ENCODE peak calls at places on chromosomes 5 and 9, in ten cellular contexts. One of them, this sample, is unnamed.

GRCh38 chr9:121815556-121816448 is 164.4 kb downstream of the DAB2IP start:
- DNase-seq in mucosa of descending colon: no peak
- DNase-seq in PC-3: no peak
- DNase-seq in left ventricle myocardium inferior: no peak
- DNase-seq in aorta: no peak
- DNase-seq in skeletal muscle cell: no peak
- DNase-seq in lung: no peak
- DNase-seq in GM12865: no peak
- DNase-seq in esophagus squamous epithelium: no peak
- DNase-seq in OCI-LY7: no peak
- DNase-seq in this sample: no peak

GRCh38 chr5:34026089-34026761 is 16.8 kb downstream of the C1QTNF3 start:
- DNase-seq in mucosa of descending colon: no peak
- DNase-seq in PC-3: no peak
- DNase-seq in left ventricle myocardium inferior: no peak
- DNase-seq in aorta: no peak
- DNase-seq in skeletal muscle cell: no peak
- DNase-seq in lung: no peak
- DNase-seq in GM12865: no peak
- DNase-seq in esophagus squamous epithelium: no peak
- DNase-seq in OCI-LY7: no peak
- DNase-seq in this sample: no peak

GRCh38 chr5:129696636-129697035 is 51.3 kb upstream of the MINAR2 start:
- DNase-seq in mucosa of descending colon: no peak
- DNase-seq in PC-3: no peak
- DNase-seq in left ventricle myocardium inferior: no peak
- DNase-seq in aorta: no peak
- DNase-seq in skeletal muscle cell: no peak
- DNase-seq in lung: no peak
- DNase-seq in GM12865: no peak
- DNase-seq in esophagus squamous epithelium: no peak
- DNase-seq in OCI-LY7: no peak
- DNase-seq in this sample: no peak

GRCh38 chr9:115615821-115616665 is 498.1 kb upstream of the TNC start:
- DNase-seq in mucosa of descending colon: no peak
- DNase-seq in PC-3: peak
- DNase-seq in left ventricle myocardium inferior: no peak
- DNase-seq in aorta: no peak
- DNase-seq in skeletal muscle cell: peak
- DNase-seq in lung: no peak
- DNase-seq in GM12865: no peak
- DNase-seq in esophagus squamous epithelium: no peak
- DNase-seq in OCI-LY7: no peak
- DNase-seq in this sample: no peak

GRCh38 chr9:129596541-129597328 is 24.2 kb downstream of the C9orf50 start:
- DNase-seq in mucosa of descending colon: peak
- DNase-seq in PC-3: peak
- DNase-seq in left ventricle myocardium inferior: peak
- DNase-seq in aorta: peak
- DNase-seq in skeletal muscle cell: peak
- DNase-seq in lung: peak
- DNase-seq in GM12865: no peak
- DNase-seq in esophagus squamous epithelium: no peak
- DNase-seq in OCI-LY7: no peak
- DNase-seq in this sample: no peak

GRCh38 chr5:62791059-62791458 is 212.4 kb downstream of the LRRC70 start:
- DNase-seq in mucosa of descending colon: no peak
- DNase-seq in PC-3: no peak
- DNase-seq in left ventricle myocardium inferior: no peak
- DNase-seq in aorta: no peak
- DNase-seq in skeletal muscle cell: no peak
- DNase-seq in lung: no peak
- DNase-seq in GM12865: no peak
- DNase-seq in esophagus squamous epithelium: no peak
- DNase-seq in OCI-LY7: no peak
- DNase-seq in this sample: peak

GRCh38 chr5:138192826-138193225 is 13.9 kb downstream of the KIF20A start:
- DNase-seq in mucosa of descending colon: no peak
- DNase-seq in PC-3: no peak
- DNase-seq in left ventricle myocardium inferior: no peak
- DNase-seq in aorta: no peak
- DNase-seq in skeletal muscle cell: no peak
- DNase-seq in lung: no peak
- DNase-seq in GM12865: no peak
- DNase-seq in esophagus squamous epithelium: no peak
- DNase-seq in OCI-LY7: no peak
- DNase-seq in this sample: no peak

GRCh38 chr5:93746406-93747056 is 5.1 kb upstream of the POU5F2 start:
- DNase-seq in mucosa of descending colon: no peak
- DNase-seq in PC-3: peak
- DNase-seq in left ventricle myocardium inferior: no peak
- DNase-seq in aorta: no peak
- DNase-seq in skeletal muscle cell: no peak
- DNase-seq in lung: no peak
- DNase-seq in GM12865: no peak
- DNase-seq in esophagus squamous epithelium: no peak
- DNase-seq in OCI-LY7: no peak
- DNase-seq in this sample: no peak

GRCh38 chr5:104947061-104947460 is 1384.5 kb upstream of the NUDT12 start:
- DNase-seq in mucosa of descending colon: no peak
- DNase-seq in PC-3: no peak
- DNase-seq in left ventricle myocardium inferior: no peak
- DNase-seq in aorta: no peak
- DNase-seq in skeletal muscle cell: no peak
- DNase-seq in lung: no peak
- DNase-seq in GM12865: no peak
- DNase-seq in esophagus squamous epithelium: no peak
- DNase-seq in OCI-LY7: no peak
- DNase-seq in this sample: no peak

GRCh38 chr9:37913480-37914153 is 9.7 kb upstream of the SLC25A51 start:
- DNase-seq in mucosa of descending colon: no peak
- DNase-seq in PC-3: peak
- DNase-seq in left ventricle myocardium inferior: peak
- DNase-seq in aorta: peak
- DNase-seq in skeletal muscle cell: no peak
- DNase-seq in lung: peak
- DNase-seq in GM12865: peak
- DNase-seq in esophagus squamous epithelium: no peak
- DNase-seq in OCI-LY7: peak
- DNase-seq in this sample: peak

GRCh38 chr5:965604-966344 is 42.8 kb upstream of the NKD2 start:
- DNase-seq in mucosa of descending colon: peak
- DNase-seq in PC-3: no peak
- DNase-seq in left ventricle myocardium inferior: no peak
- DNase-seq in aorta: peak
- DNase-seq in skeletal muscle cell: no peak
- DNase-seq in lung: no peak
- DNase-seq in GM12865: no peak
- DNase-seq in esophagus squamous epithelium: no peak
- DNase-seq in OCI-LY7: no peak
- DNase-seq in this sample: no peak

GRCh38 chr9:25702536-25702935 is 24.3 kb upstream of the TUSC1 start:
- DNase-seq in mucosa of descending colon: no peak
- DNase-seq in PC-3: no peak
- DNase-seq in left ventricle myocardium inferior: no peak
- DNase-seq in aorta: no peak
- DNase-seq in skeletal muscle cell: no peak
- DNase-seq in lung: no peak
- DNase-seq in GM12865: no peak
- DNase-seq in esophagus squamous epithelium: no peak
- DNase-seq in OCI-LY7: no peak
- DNase-seq in this sample: no peak

GRCh38 chr9:132351404-132352050 is 3.3 kb downstream of the SETX start:
- DNase-seq in mucosa of descending colon: no peak
- DNase-seq in PC-3: no peak
- DNase-seq in left ventricle myocardium inferior: no peak
- DNase-seq in aorta: no peak
- DNase-seq in skeletal muscle cell: no peak
- DNase-seq in lung: no peak
- DNase-seq in GM12865: peak
- DNase-seq in esophagus squamous epithelium: no peak
- DNase-seq in OCI-LY7: peak
- DNase-seq in this sample: no peak

GRCh38 chr5:102664946-102665345 is 90.2 kb upstream of the PAM start:
- DNase-seq in mucosa of descending colon: no peak
- DNase-seq in PC-3: no peak
- DNase-seq in left ventricle myocardium inferior: no peak
- DNase-seq in aorta: no peak
- DNase-seq in skeletal muscle cell: no peak
- DNase-seq in lung: no peak
- DNase-seq in GM12865: no peak
- DNase-seq in esophagus squamous epithelium: no peak
- DNase-seq in OCI-LY7: no peak
- DNase-seq in this sample: no peak

GRCh38 chr9:5449521-5450359 is 602 bp upstream of the CD274 start:
- DNase-seq in mucosa of descending colon: no peak
- DNase-seq in PC-3: peak
- DNase-seq in left ventricle myocardium inferior: no peak
- DNase-seq in aorta: no peak
- DNase-seq in skeletal muscle cell: no peak
- DNase-seq in lung: no peak
- DNase-seq in GM12865: peak
- DNase-seq in esophagus squamous epithelium: no peak
- DNase-seq in OCI-LY7: no peak
- DNase-seq in this sample: no peak

GRCh38 chr9:77793909-77794308 is 145.8 kb upstream of the GNA14 start:
- DNase-seq in mucosa of descending colon: no peak
- DNase-seq in PC-3: peak
- DNase-seq in left ventricle myocardium inferior: no peak
- DNase-seq in aorta: no peak
- DNase-seq in skeletal muscle cell: peak
- DNase-seq in lung: no peak
- DNase-seq in GM12865: no peak
- DNase-seq in esophagus squamous epithelium: no peak
- DNase-seq in OCI-LY7: no peak
- DNase-seq in this sample: no peak

GRCh38 chr9:118038713-118039112 is 334.5 kb downstream of the TLR4 start:
- DNase-seq in mucosa of descending colon: no peak
- DNase-seq in PC-3: no peak
- DNase-seq in left ventricle myocardium inferior: no peak
- DNase-seq in aorta: no peak
- DNase-seq in skeletal muscle cell: no peak
- DNase-seq in lung: no peak
- DNase-seq in GM12865: no peak
- DNase-seq in esophagus squamous epithelium: no peak
- DNase-seq in OCI-LY7: no peak
- DNase-seq in this sample: peak

GRCh38 chr9:92140754-92141143 is 25.5 kb upstream of the SPTLC1 start:
- DNase-seq in mucosa of descending colon: no peak
- DNase-seq in PC-3: no peak
- DNase-seq in left ventricle myocardium inferior: no peak
- DNase-seq in aorta: no peak
- DNase-seq in skeletal muscle cell: no peak
- DNase-seq in lung: no peak
- DNase-seq in GM12865: no peak
- DNase-seq in esophagus squamous epithelium: no peak
- DNase-seq in OCI-LY7: no peak
- DNase-seq in this sample: no peak
- H3K4me3 ChIP-seq in mucosa of descending colon: no peak
- H3K4me3 ChIP-seq in PC-3: peak
- H3K4me3 ChIP-seq in left ventricle myocardium inferior: peak
- H3K4me3 ChIP-seq in aorta: no peak
- H3K4me3 ChIP-seq in skeletal muscle cell: peak
- H3K4me3 ChIP-seq in lung: no peak
- H3K4me3 ChIP-seq in GM12865: no peak
- H3K4me3 ChIP-seq in esophagus squamous epithelium: peak
- H3K4me3 ChIP-seq in OCI-LY7: no peak
- H3K4me3 ChIP-seq in this sample: no peak

GRCh38 chr9:111662851-111663823 is 1.7 kb downstream of the GNG10 start:
- DNase-seq in mucosa of descending colon: no peak
- DNase-seq in PC-3: no peak
- DNase-seq in left ventricle myocardium inferior: no peak
- DNase-seq in aorta: no peak
- DNase-seq in skeletal muscle cell: no peak
- DNase-seq in lung: no peak
- DNase-seq in GM12865: no peak
- DNase-seq in esophagus squamous epithelium: no peak
- DNase-seq in OCI-LY7: no peak
- DNase-seq in this sample: no peak
- H3K4me3 ChIP-seq in mucosa of descending colon: no peak
- H3K4me3 ChIP-seq in PC-3: peak
- H3K4me3 ChIP-seq in left ventricle myocardium inferior: peak
- H3K4me3 ChIP-seq in aorta: no peak
- H3K4me3 ChIP-seq in skeletal muscle cell: peak
- H3K4me3 ChIP-seq in lung: no peak
- H3K4me3 ChIP-seq in GM12865: peak
- H3K4me3 ChIP-seq in esophagus squamous epithelium: peak
- H3K4me3 ChIP-seq in OCI-LY7: peak
- H3K4me3 ChIP-seq in this sample: no peak

GRCh38 chr5:181243521-181244307 is at the start of gene RACK1:
- DNase-seq in mucosa of descending colon: peak
- DNase-seq in PC-3: peak
- DNase-seq in left ventricle myocardium inferior: peak
- DNase-seq in aorta: peak
- DNase-seq in skeletal muscle cell: peak
- DNase-seq in lung: peak
- DNase-seq in GM12865: peak
- DNase-seq in esophagus squamous epithelium: no peak
- DNase-seq in OCI-LY7: peak
- DNase-seq in this sample: peak

GRCh38 chr5:181246276-181247050 is 2.8 kb upstream of the RACK1 start:
- DNase-seq in mucosa of descending colon: peak
- DNase-seq in PC-3: peak
- DNase-seq in left ventricle myocardium inferior: peak
- DNase-seq in aorta: peak
- DNase-seq in skeletal muscle cell: peak
- DNase-seq in lung: peak
- DNase-seq in GM12865: peak
- DNase-seq in esophagus squamous epithelium: no peak
- DNase-seq in OCI-LY7: peak
- DNase-seq in this sample: peak

GRCh38 chr5:181245427-181246275 is 1.9 kb upstream of the RACK1 start:
- DNase-seq in mucosa of descending colon: no peak
- DNase-seq in PC-3: no peak
- DNase-seq in left ventricle myocardium inferior: no peak
- DNase-seq in aorta: peak
- DNase-seq in skeletal muscle cell: no peak
- DNase-seq in lung: no peak
- DNase-seq in GM12865: no peak
- DNase-seq in esophagus squamous epithelium: no peak
- DNase-seq in OCI-LY7: peak
- DNase-seq in this sample: no peak

GRCh38 chr5:181243020-181243520 is 636 bp downstream of the RACK1 start:
- DNase-seq in mucosa of descending colon: no peak
- DNase-seq in PC-3: no peak
- DNase-seq in left ventricle myocardium inferior: no peak
- DNase-seq in aorta: no peak
- DNase-seq in skeletal muscle cell: no peak
- DNase-seq in lung: no peak
- DNase-seq in GM12865: no peak
- DNase-seq in esophagus squamous epithelium: no peak
- DNase-seq in OCI-LY7: peak
- DNase-seq in this sample: no peak

GRCh38 chr5:181248277-181248676 is 4.6 kb upstream of the RACK1 start:
- DNase-seq in mucosa of descending colon: no peak
- DNase-seq in PC-3: no peak
- DNase-seq in left ventricle myocardium inferior: no peak
- DNase-seq in aorta: no peak
- DNase-seq in skeletal muscle cell: no peak
- DNase-seq in lung: no peak
- DNase-seq in GM12865: peak
- DNase-seq in esophagus squamous epithelium: no peak
- DNase-seq in OCI-LY7: no peak
- DNase-seq in this sample: no peak
- H3K4me3 ChIP-seq in mucosa of descending colon: no peak
- H3K4me3 ChIP-seq in PC-3: peak
- H3K4me3 ChIP-seq in left ventricle myocardium inferior: peak
- H3K4me3 ChIP-seq in aorta: peak
- H3K4me3 ChIP-seq in skeletal muscle cell: peak
- H3K4me3 ChIP-seq in lung: peak
- H3K4me3 ChIP-seq in GM12865: peak
- H3K4me3 ChIP-seq in esophagus squamous epithelium: peak
- H3K4me3 ChIP-seq in OCI-LY7: peak
- H3K4me3 ChIP-seq in this sample: no peak

GRCh38 chr9:123998970-123999621 is 12.5 kb upstream of the LHX2 start:
- DNase-seq in mucosa of descending colon: no peak
- DNase-seq in PC-3: no peak
- DNase-seq in left ventricle myocardium inferior: no peak
- DNase-seq in aorta: no peak
- DNase-seq in skeletal muscle cell: no peak
- DNase-seq in lung: no peak
- DNase-seq in GM12865: peak
- DNase-seq in esophagus squamous epithelium: no peak
- DNase-seq in OCI-LY7: no peak
- DNase-seq in this sample: peak
- H3K4me3 ChIP-seq in mucosa of descending colon: no peak
- H3K4me3 ChIP-seq in PC-3: peak
- H3K4me3 ChIP-seq in left ventricle myocardium inferior: peak
- H3K4me3 ChIP-seq in aorta: peak
- H3K4me3 ChIP-seq in skeletal muscle cell: peak
- H3K4me3 ChIP-seq in lung: no peak
- H3K4me3 ChIP-seq in GM12865: peak
- H3K4me3 ChIP-seq in esophagus squamous epithelium: no peak
- H3K4me3 ChIP-seq in OCI-LY7: no peak
- H3K4me3 ChIP-seq in this sample: peak

This sample was measured in WERI-Rb-1.